ENCODE peak calls at places on chromosomes 6 and 20, in five cellular contexts. E, P, X, C and V are unnamed samples. For H3K4me1, the result is how much of the 10 kb centered on the place peaks cover.

GRCh38 chr20:4740774-4741431 is 19.2 kb downstream of the PRND start:
- DNase-seq in E (peak), P (peak), X (no peak), C (peak), V (no peak)

GRCh38 chr6:16591681-16592549 is 169.3 kb downstream of the ATXN1 start:
- DNase-seq in E (no peak), P (peak), X (no peak), C (no peak), V (no peak)

GRCh38 chr6:37517411-37517812 is 17.7 kb upstream of the CCDC167 start:
- DNase-seq in E (no peak), P (no peak), X (no peak), C (no peak), V (no peak)

GRCh38 chr6:106104941-106105340 is 18.8 kb downstream of the PRDM1 start:
- DNase-seq in E (no peak), P (no peak), X (no peak), C (no peak), V (no peak)

GRCh38 chr6:56914791-56915658 is 39.9 kb upstream of the BEND6 start:
- DNase-seq in E (peak), P (no peak), X (no peak), C (no peak), V (peak)

GRCh38 chr20:51360451-51361230 is 181.9 kb downstream of the NFATC2 start:
- DNase-seq in E (no peak), P (no peak), X (no peak), C (no peak), V (no peak)

GRCh38 chr6:150068786-150069648 is at the start of gene ULBP3:
- DNase-seq in E (peak), P (peak), X (peak), C (peak), V (peak)

GRCh38 chr6:148223424-148223842 is 119.2 kb upstream of the SASH1 start:
- DNase-seq in E (no peak), P (no peak), X (no peak), C (no peak), V (no peak)

GRCh38 chr6:137223370-137224131 is 4.4 kb upstream of the IFNGR1 start:
- DNase-seq in E (peak), P (peak), X (no peak), C (no peak), V (peak)

GRCh38 chr20:56469077-56469449 is 636 bp downstream of the RTF2 start:
- DNase-seq in E (no peak), P (no peak), X (no peak), C (no peak), V (no peak)

GRCh38 chr6:168941036-168941435 is 312.6 kb downstream of the THBS2 start:
- DNase-seq in E (no peak), P (no peak), X (no peak), C (no peak), V (no peak)

GRCh38 chr20:57397693-57398108 is 6.5 kb downstream of the RBM38 start:
- DNase-seq in E (no peak), P (peak), X (peak), C (no peak), V (no peak)

GRCh38 chr6:530425-530824 is 126.5 kb downstream of the HUS1B start:
- DNase-seq in E (no peak), P (peak), X (no peak), C (no peak), V (no peak)

GRCh38 chr20:35496481-35496880 is 33.0 kb downstream of the C20orf173 start:
- DNase-seq in E (no peak), P (no peak), X (no peak), C (no peak), V (no peak)

GRCh38 chr6:82259389-82259788 is 11.8 kb upstream of the IBTK start:
- DNase-seq in E (no peak), P (no peak), X (no peak), C (no peak), V (no peak)

GRCh38 chr6:43917878-43918382 is 147.9 kb downstream of the VEGFA start:
- DNase-seq in E (no peak), P (no peak), X (peak), C (no peak), V (no peak)

GRCh38 chr6:149311766-149312165 is 5.7 kb upstream of the TAB2 start:
- DNase-seq in E (no peak), P (no peak), X (no peak), C (no peak), V (no peak)

GRCh38 chr20:10131612-10132345 is 86.9 kb upstream of the SNAP25 start:
- DNase-seq in E (peak), P (no peak), X (no peak), C (no peak), V (peak)

GRCh38 chr6:147947521-147947920 is 395.1 kb upstream of the SASH1 start:
- DNase-seq in E (peak), P (no peak), X (no peak), C (no peak), V (no peak)

GRCh38 chr20:48284837-48285236 is 499.6 kb upstream of the SULF2 start:
- DNase-seq in E (no peak), P (no peak), X (no peak), C (no peak), V (no peak)

GRCh38 chr6:43180985-43181384 is 1.0 kb upstream of the CUL9 start:
- DNase-seq in E (no peak), P (no peak), X (no peak), C (no peak), V (no peak)

GRCh38 chr6:90184334-90185298 is 112.0 kb downstream of the BACH2 start:
- DNase-seq in E (peak), P (no peak), X (no peak), C (no peak), V (no peak)

GRCh38 chr6:158869010-158869603 is 49.9 kb upstream of the EZR start:
- DNase-seq in E (peak), P (peak), X (no peak), C (no peak), V (no peak)

GRCh38 chr6:47130086-47130485 is 88.0 kb upstream of the ADGRF1 start:
- DNase-seq in E (no peak), P (no peak), X (no peak), C (no peak), V (no peak)

GRCh38 chr6:47132724-47133123 is 90.6 kb upstream of the ADGRF1 start:
- DNase-seq in E (no peak), P (no peak), X (no peak), C (no peak), V (no peak)

GRCh38 chr6:47131773-47132172 is 89.6 kb upstream of the ADGRF1 start:
- DNase-seq in E (no peak), P (no peak), X (no peak), C (no peak), V (no peak)

GRCh38 chr6:47129129-47129528 is 87.0 kb upstream of the ADGRF1 start:
- DNase-seq in E (no peak), P (no peak), X (no peak), C (no peak), V (no peak)

GRCh38 chr6:47126647-47127339 is 84.7 kb upstream of the ADGRF1 start:
- DNase-seq in E (peak), P (no peak), X (no peak), C (no peak), V (no peak)
- H3K27ac ChIP-seq in E (no peak), P (no peak), X (no peak), C (no peak), V (no peak)

GRCh38 chr20:13105864-13106457 is 97.2 kb downstream of the SPTLC3 start:
- DNase-seq in E (no peak), P (peak), X (no peak), C (no peak), V (no peak)
- TF ChIP-seq CTCF in E (peak), P (peak), X (peak), C (peak), V (peak)

GRCh38 chr6:159871911-159872310 is 18.9 kb upstream of the MAS1 start:
- DNase-seq in E (no peak), P (no peak), X (no peak), C (no peak), V (no peak)
- H3K4me1 ChIP-seq in E (under half), P (under half), X (under half), C (under half), V (under half)

DNA sequence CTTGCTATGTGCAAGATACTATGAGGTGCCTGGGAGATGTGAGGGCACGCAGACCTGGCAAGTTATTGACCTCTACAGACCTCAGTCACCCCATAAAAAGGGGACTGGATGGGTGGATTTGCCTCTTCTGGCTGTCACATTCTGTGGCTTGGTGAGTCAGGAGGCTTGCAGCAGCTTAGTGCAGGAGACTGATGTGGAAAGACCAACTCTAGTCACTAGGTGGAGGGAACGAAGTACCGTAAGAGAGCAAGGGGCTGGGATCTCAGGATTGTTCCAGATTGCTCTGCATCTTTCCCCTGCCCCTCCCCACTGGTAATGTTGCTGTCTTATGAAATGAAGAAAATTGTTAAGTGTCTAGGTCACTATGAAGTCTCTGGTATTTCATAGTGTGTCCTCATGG is 3.3 kb downstream of the MAPRE1 start:
- DNase-seq in E (no peak), P (no peak), X (no peak), C (no peak), V (no peak)
- H3K27ac ChIP-seq in E (no peak), P (no peak), X (no peak), C (no peak), V (no peak)

GRCh38 chr6:61562098-61562497 is 723.9 kb downstream of the KHDRBS2 start:
- DNase-seq in E (no peak), P (no peak), X (no peak), C (no peak), V (no peak)

GRCh38 chr6:61555993-61556392 is 730.0 kb downstream of the KHDRBS2 start:
- DNase-seq in E (no peak), P (no peak), X (no peak), C (no peak), V (no peak)

DNA sequence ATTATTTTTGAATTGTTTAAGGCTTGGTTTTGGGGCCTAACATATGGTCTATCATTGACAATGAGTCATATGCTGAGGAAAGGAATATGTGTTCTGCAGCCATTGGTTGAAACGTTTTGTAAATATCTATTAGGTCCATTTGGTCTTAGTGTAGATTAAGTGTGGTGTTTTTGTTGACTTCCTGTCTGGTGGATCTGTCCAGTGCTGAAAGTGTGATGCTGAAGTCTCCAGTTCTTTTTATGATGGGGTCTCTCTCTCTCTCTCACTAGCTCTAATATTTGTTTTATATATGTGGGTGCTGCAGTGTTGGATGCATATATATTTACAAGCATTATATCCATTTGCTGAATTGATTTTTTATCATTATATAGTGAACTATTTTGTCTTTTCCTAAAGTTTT is 727.2 kb downstream of the KHDRBS2 start:
- DNase-seq in E (no peak), P (no peak), X (no peak), C (no peak), V (no peak)
- TF ChIP-seq CTCF in E (no peak), P (no peak), X (no peak), C (no peak), V (no peak)

GRCh38 chr6:13479206-13479797 is 8.1 kb downstream of the GFOD1 start:
- DNase-seq in E (no peak), P (no peak), X (no peak), C (no peak), V (no peak)
- H3K4me1 ChIP-seq in E (under half), P (half or more), X (under half), C (under half), V (under half)

GRCh38 chr6:70684794-70685493 is 17.3 kb downstream of the SMAP1 start:
- DNase-seq in E (no peak), P (no peak), X (no peak), C (no peak), V (no peak)
- H3K27ac ChIP-seq in E (no peak), P (no peak), X (no peak), C (no peak), V (no peak)

GRCh38 chr20:24048014-24048611 is 59.5 kb upstream of the GGTLC1 start:
- DNase-seq in E (no peak), P (no peak), X (no peak), C (no peak), V (no peak)
- TF ChIP-seq CTCF in E (no peak), P (no peak), X (no peak), C (no peak), V (no peak)